ENCODE peak calls at places on chromosomes 12 and 14, in six cellular contexts. N is CD8-positive, alpha-beta T cell; U is DND-41; G is endodermal cell; P is GM23338; Y is stomach. L is an unnamed sample. For H3K4me1 and H3K27me3, the result is how much of the 10 kb centered on the place peaks cover.

GRCh38 chr12:10661338-10661737 is 12.5 kb downstream of the STYK1 start:
- DNase-seq in P (no peak), G (no peak), U (no peak), Y (no peak), N (no peak), L (no peak)

GRCh38 chr14:33590891-33591630 is 359.8 kb downstream of the EGLN3 start:
- DNase-seq in Y (no peak), P (no peak), N (no peak), U (no peak), G (no peak), L (no peak)

GRCh38 chr12:59067068-59067467 is 146.8 kb upstream of the LRIG3 start:
- DNase-seq in P (no peak), G (no peak), U (no peak), Y (no peak), N (no peak), L (no peak)

GRCh38 chr12:122368361-122369073 is 54.0 kb downstream of the CLIP1 start:
- DNase-seq in U (no peak), N (no peak), G (peak), P (no peak), Y (no peak), L (no peak)

GRCh38 chr12:123253606-123254459 is 17.8 kb downstream of the CDK2AP1 start:
- DNase-seq in U (no peak), Y (peak), N (no peak), P (no peak), G (no peak), L (no peak)

GRCh38 chr14:76784881-76785280 is 23.6 kb downstream of the VASH1 start:
- DNase-seq in U (peak), Y (peak), G (peak), P (peak), N (peak), L (peak)

GRCh38 chr12:89731614-89732013 is 23.0 kb upstream of the ATP2B1 start:
- DNase-seq in P (no peak), Y (no peak), N (no peak), G (no peak), U (no peak), L (no peak)

GRCh38 chr12:52865090-52865944 is 16.5 kb upstream of the KRT78 start:
- DNase-seq in U (peak), Y (peak), G (peak), N (no peak), P (peak), L (peak)

GRCh38 chr14:56953884-56954283 is 143.6 kb upstream of the OTX2 start:
- DNase-seq in U (no peak), P (peak), Y (no peak), G (no peak), N (no peak), L (no peak)

GRCh38 chr12:55847033-55847432 is 4.3 kb upstream of the MMP19 start:
- DNase-seq in Y (no peak), N (no peak), G (no peak), P (no peak), U (no peak), L (no peak)

GRCh38 chr12:2076196-2076570 is 23.4 kb downstream of the CACNA1C start:
- DNase-seq in U (no peak), P (no peak), N (no peak), G (no peak), Y (no peak), L (no peak)

GRCh38 chr14:105411017-105411941 is 8.3 kb upstream of the MTA1 start:
- DNase-seq in G (peak), N (no peak), P (peak), U (no peak), Y (peak), L (no peak)

GRCh38 chr14:105409379-105409778 is 10.2 kb upstream of the MTA1 start:
- DNase-seq in P (no peak), G (no peak), N (no peak), U (no peak), Y (no peak), L (no peak)

GRCh38 chr14:105411985-105412767 is 7.5 kb upstream of the MTA1 start:
- DNase-seq in P (no peak), U (no peak), Y (no peak), G (peak), N (no peak), L (no peak)

GRCh38 chr14:105410642-105411016 is 9.0 kb upstream of the MTA1 start:
- DNase-seq in P (no peak), U (no peak), G (no peak), Y (no peak), N (no peak), L (no peak)

DNA sequence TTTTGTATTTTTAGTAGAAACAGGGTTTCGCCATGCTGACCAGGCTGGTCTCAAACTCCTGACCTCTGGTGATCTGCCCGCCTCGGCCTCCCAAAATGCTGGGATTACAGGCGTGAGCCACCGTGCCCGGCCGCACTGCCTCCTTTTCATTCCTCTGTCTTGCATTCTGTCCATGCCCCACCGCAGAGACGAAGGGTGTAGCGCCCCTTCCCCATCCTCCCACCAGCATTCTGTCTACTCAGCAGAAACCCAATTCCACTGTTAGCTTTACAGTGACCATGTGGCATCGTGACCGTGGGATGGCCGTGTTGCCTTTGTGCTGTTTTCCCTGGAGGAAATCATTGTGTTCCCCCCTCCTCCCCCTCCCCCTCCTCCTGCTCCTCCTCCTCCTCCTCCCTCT is 10.3 kb downstream of the TEX22 start:
- DNase-seq in N (no peak), Y (no peak), U (no peak), P (no peak), G (no peak), L (no peak)
- H3K4me1 ChIP-seq in N (under half), Y (under half), U (under half), P (under half), G (under half), L (under half)

GRCh38 chr12:49535921-49536525 is 2.8 kb upstream of the KCNH3 start:
- DNase-seq in P (no peak), U (no peak), G (peak), N (no peak), Y (peak), L (no peak)

GRCh38 chr12:49538740-49539403 is at the start of gene KCNH3:
- DNase-seq in G (peak), Y (peak), P (peak), U (peak), N (peak), L (peak)

GRCh38 chr12:49537709-49538601 is 875 bp upstream of the KCNH3 start:
- DNase-seq in U (no peak), Y (peak), N (no peak), P (peak), G (peak), L (peak)

GRCh38 chr12:49536526-49537195 is 2.2 kb upstream of the KCNH3 start:
- DNase-seq in G (peak), P (no peak), N (no peak), Y (peak), U (no peak), L (no peak)

GRCh38 chr12:49537231-49537708 is 1.6 kb upstream of the KCNH3 start:
- DNase-seq in N (no peak), G (peak), U (no peak), Y (peak), P (peak), L (no peak)
- H3K27me3 ChIP-seq in N (under half), G (half or more), U (under half), Y (under half), P (half or more), L (under half)

GRCh38 chr12:54173066-54173726 is 15.6 kb downstream of the SMUG1 start:
- DNase-seq in G (peak), Y (peak), P (peak), U (no peak), N (no peak), L (peak)
- H3K4me3 ChIP-seq in G (peak), Y (peak), P (peak), U (no peak), N (peak), L (peak)

DNA sequence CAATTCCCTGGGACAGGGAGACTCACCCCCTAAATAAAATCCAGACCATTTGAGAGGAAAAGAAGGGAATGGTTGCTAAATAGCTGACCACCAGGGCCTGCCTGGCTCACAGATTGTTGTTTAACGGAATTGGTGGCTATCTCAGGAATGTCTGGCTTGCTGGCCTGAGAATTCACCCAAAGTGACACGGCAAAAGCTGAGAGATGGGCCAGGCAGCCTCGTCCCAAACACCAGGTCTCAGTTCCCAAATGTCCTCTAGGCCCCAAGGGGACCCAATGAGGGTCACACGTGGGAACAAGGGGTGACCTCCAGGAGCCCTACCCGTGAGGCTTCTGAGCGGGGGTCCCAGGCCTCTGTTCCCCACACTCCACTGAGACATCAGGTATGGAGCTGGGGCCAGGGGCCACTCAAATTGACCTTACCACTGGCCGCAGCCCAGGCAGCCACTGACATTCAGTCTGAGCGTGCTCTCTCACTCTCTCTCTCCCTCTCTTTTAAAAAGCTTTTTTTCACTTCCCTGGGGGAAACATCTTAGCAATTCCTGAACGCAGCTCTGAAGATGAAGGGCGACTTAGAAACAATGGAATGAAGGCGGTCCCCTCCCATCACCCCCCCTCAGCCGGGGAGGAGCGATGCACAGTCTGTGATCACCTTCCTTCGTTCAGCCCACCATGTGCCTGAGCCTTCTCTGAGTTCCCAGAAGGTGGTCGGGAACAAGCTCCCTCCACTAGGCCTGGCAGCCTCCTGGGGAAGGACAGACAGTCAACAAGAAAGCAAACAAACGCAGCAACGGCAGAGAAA is 131.2 kb downstream of the SCARB1 start:
- DNase-seq in Y (no peak), U (no peak), G (peak), P (no peak), N (no peak), L (no peak)
- H3K4me1 ChIP-seq in Y (under half), U (under half), G (under half), P (under half), N (under half), L (under half)